ENCODE peak calls at places on chromosomes 4 and X, in five cellular contexts. I, D, Q, W and M are unnamed samples.

GRCh38 chrX:134936542-134936941 is 54.2 kb upstream of the SMIM10 start:
- DNase-seq in I (no peak), D (no peak), W (no peak), Q (no peak), M (no peak)

GRCh38 chrX:109475174-109475891 is 6.6 kb downstream of the GUCY2F start:
- DNase-seq in D (peak; percentile 30), I (peak; percentile 25), Q (no peak), W (peak; percentile 30), M (peak; percentile 25)

GRCh38 chr4:26791346-26791745 is 69.3 kb upstream of the STIM2 start:
- DNase-seq in W (no peak), I (no peak), Q (no peak), D (no peak), M (no peak)

GRCh38 chrX:2313864-2314646 is 186.7 kb downstream of the DHRSX start:
- DNase-seq in I (no peak), W (no peak), Q (no peak), D (no peak), M (no peak)

GRCh38 chr4:173111031-173111430 is 57.6 kb upstream of the GALNT7 start:
- DNase-seq in W (no peak), D (no peak), I (no peak), Q (no peak), M (no peak)

GRCh38 chrX:6184900-6185515 is 43.7 kb downstream of the NLGN4X start:
- DNase-seq in W (no peak), Q (no peak), D (no peak), I (no peak), M (peak; percentile 61)

GRCh38 chrX:24294619-24295018 is 19.2 kb downstream of the SUPT20HL2 start:
- DNase-seq in D (peak; percentile 12), W (peak; percentile 4), Q (no peak), I (no peak), M (no peak)

GRCh38 chrX:10379848-10380247 is 223.1 kb downstream of the CLCN4 start:
- DNase-seq in Q (no peak), I (no peak), D (no peak), W (no peak), M (no peak)

DNA sequence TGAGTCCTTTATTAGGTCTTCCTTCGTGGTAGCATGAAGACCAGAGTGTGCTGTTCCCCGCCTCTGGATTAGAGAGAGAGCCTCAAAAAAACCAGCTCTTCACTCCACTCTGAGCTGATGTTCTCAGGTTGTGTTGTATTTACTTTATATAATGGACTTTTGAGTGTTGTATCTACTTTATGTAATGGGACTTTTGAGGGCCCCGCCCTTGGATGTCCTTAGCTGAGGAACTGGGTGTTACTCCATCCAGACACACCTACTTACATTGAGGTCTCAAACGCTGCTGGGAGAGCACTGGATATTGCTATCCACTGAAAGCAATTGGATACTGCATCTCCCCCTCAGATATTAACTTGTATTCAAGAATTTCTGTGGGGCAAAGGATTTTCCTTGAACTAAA is 28.2 kb downstream of the ATP8A1 start:
- DNase-seq in W (peak; percentile 14), Q (no peak), D (no peak), I (no peak), M (no peak)
- TF ChIP-seq POLR2A in W (no peak), Q (no peak), D (no peak), I (no peak), M (no peak)

GRCh38 chrX:56281789-56282188 is 49.6 kb downstream of the KLF8 start:
- DNase-seq in D (no peak), Q (no peak), I (no peak), W (no peak), M (no peak)
- H3K27me3 ChIP-seq in D (no peaks in the 10 kb centered on the region), Q (no peaks in the 10 kb centered on the region), I (no peaks in the 10 kb centered on the region), W (no peaks in the 10 kb centered on the region), M (no peaks in the 10 kb centered on the region)

DNA sequence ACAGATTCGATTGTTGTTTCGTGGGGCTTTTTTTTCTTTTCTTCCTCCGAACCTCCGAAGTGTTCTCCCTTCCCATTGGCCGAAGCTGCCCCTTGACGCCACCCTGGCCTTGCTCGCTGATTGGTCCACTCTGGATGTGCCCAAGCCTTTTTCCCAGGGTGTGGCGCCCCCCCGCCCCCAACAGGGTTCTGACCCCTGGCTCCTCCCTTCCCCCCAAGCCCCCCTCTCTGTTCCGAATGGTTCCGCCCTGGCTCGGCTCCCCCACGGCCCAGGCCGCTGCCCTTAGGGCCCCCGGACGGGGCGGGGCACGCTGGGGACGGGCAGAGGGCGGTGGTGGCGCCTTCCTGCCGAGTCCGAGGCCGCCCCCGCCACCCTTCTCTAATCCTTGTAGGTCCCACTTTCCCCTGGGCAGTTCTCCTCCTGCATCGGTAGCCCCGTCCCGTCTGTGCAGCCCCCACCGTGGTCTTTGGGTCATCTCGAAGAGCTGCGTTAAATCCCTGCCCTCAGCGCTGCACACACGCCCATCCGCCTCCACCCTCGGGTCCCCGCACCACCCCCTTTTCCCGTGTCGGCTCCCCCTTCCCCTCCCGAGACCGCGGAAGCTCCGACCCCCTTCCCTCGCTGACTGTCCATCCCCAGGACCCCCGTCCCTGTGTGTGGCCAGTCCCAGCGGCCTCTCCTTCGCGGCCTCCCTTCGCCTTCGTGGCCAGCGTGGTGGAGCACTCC is 25.6 kb downstream of the UTP14A start:
- DNase-seq in I (peak; percentile 95), Q (peak; percentile 55), W (peak; percentile 84), D (peak; percentile 94), M (peak; percentile 87)
- TF ChIP-seq POLR2A in I (no peak), Q (peak; percentile 49), W (no peak), D (peak; percentile 67), M (peak; percentile 15)

DNA sequence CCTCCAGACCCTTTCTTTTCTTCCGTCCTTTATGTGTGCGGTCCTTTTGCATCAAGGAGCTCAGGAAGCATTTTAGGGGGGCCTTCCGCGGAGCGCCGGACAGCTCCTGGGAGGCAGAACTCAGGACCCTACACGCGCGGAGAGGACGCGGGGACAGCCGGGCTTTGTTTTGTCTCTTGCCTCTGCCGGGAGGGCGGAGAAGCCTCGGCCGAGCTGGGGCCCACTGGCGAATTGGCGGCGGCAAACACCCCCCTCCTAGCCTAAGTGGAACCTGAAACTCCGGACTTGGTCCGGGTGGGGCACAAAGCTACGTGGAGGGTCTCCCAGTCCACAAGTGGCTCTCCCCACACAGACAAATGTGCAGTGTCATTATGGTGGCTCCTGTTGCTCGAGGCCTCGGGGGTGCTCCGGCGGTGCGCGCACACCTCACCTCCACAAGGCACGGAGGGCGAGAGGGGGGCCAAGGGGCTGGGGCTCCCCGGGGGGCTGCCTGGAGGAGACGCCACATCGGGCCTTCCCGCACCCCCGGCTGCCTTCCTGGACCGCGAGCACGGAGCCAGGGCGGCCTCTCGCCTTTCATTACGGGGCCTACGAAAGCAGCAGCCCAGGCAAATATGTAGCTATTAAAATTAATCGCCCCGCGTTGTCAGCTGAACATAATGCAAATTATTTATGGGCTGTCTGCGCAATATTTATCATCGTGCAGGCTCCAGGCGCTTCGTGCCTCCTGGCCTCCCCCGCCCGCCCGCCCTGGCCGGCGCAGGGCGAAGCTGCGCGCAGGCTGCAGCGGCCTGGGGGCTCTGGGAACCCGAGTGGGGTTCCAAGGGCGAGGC is 70.6 kb upstream of the BCOR start:
- DNase-seq in D (peak; percentile 22), W (no peak), I (no peak), Q (no peak), M (no peak)
- H3K27me3 ChIP-seq in D (no peaks in the 10 kb centered on the region), W (no peaks in the 10 kb centered on the region), I (no peaks in the 10 kb centered on the region), Q (no peaks in the 10 kb centered on the region), M (no peaks in the 10 kb centered on the region)